ENCODE peak calls at places on chromosomes 2 and 18, in ten cellular contexts. L, V, N, A, F, H, I, E, O and T are unnamed samples.

GRCh38 chr2:39780825-39781600 is 2.0 kb upstream of the THUMPD2 start:
- DNase-seq in E (no peak), N (peak), O (no peak), H (peak), V (no peak), L (peak), A (no peak), F (no peak), I (no peak), T (no peak)

GRCh38 chr2:163341426-163341825 is 394.4 kb downstream of the FIGN start:
- DNase-seq in A (no peak), V (no peak), O (no peak), F (no peak), L (no peak), H (no peak), E (no peak), I (no peak), N (no peak), T (no peak)

GRCh38 chr2:150619607-150620330 is 132.3 kb upstream of the RND3 start:
- DNase-seq in I (no peak), O (no peak), L (peak), F (no peak), N (no peak), H (no peak), E (no peak), A (no peak), V (no peak), T (no peak)

GRCh38 chr2:144389151-144389929 is 130.6 kb downstream of the ZEB2 start:
- DNase-seq in V (no peak), F (no peak), H (no peak), A (no peak), O (no peak), L (no peak), N (peak), E (no peak), I (peak), T (peak)

GRCh38 chr2:43764086-43764710 is 9.6 kb upstream of the DYNC2LI1 start:
- DNase-seq in E (no peak), F (no peak), V (no peak), N (no peak), H (no peak), I (no peak), O (no peak), A (no peak), L (no peak), T (no peak)

GRCh38 chr2:134348239-134348638 is 94.4 kb downstream of the MGAT5 start:
- DNase-seq in A (no peak), H (no peak), E (no peak), V (no peak), O (no peak), N (no peak), F (no peak), I (no peak), L (no peak), T (no peak)

GRCh38 chr2:42904576-42904876 is 112.1 kb upstream of the HAAO start:
- DNase-seq in I (no peak), V (no peak), N (no peak), F (no peak), E (no peak), H (no peak), A (no peak), L (no peak), O (no peak), T (no peak)

GRCh38 chr2:219405451-219405850 is 12.7 kb upstream of the DES start:
- DNase-seq in O (no peak), I (peak), H (no peak), A (no peak), N (no peak), V (no peak), F (no peak), L (no peak), E (no peak), T (no peak)

GRCh38 chr2:62140785-62141740 is 54.9 kb upstream of the B3GNT2 start:
- DNase-seq in L (no peak), I (no peak), N (no peak), A (no peak), E (no peak), H (no peak), V (no peak), O (no peak), F (no peak), T (no peak)

GRCh38 chr18:38887671-38888020 is 1322.0 kb upstream of the CELF4 start:
- DNase-seq in V (no peak), E (no peak), F (no peak), H (no peak), L (no peak), O (no peak), I (no peak), A (no peak), N (no peak), T (no peak)

GRCh38 chr2:20199381-20200270 is 25.3 kb downstream of the SDC1 start:
- DNase-seq in O (no peak), V (no peak), A (no peak), F (no peak), I (no peak), N (no peak), H (no peak), E (no peak), L (no peak), T (peak)

GRCh38 chr18:824179-824578 is 12.1 kb upstream of the YES1 start:
- DNase-seq in A (no peak), N (no peak), V (no peak), O (no peak), I (no peak), L (no peak), E (no peak), F (no peak), H (no peak), T (no peak)

GRCh38 chr2:71813315-71813714 is 334.3 kb downstream of the CYP26B1 start:
- DNase-seq in H (no peak), V (no peak), O (no peak), F (no peak), N (no peak), A (no peak), L (no peak), E (no peak), I (no peak), T (no peak)